ENCODE peak calls at places on chromosomes 3 and 15, in ten cellular contexts. K, I, O, G, B, U, D, Y, J and L are unnamed samples.

GRCh38 chr3:66304293-66304692 is 83.5 kb downstream of the SLC25A26 start:
- DNase-seq in K (no peak), I (no peak), O (no peak), G (no peak), B (no peak), U (no peak), D (no peak), Y (no peak), J (no peak), L (no peak)

GRCh38 chr3:88031543-88032148 is 27.2 kb downstream of the CGGBP1 start:
- DNase-seq in K (peak), I (no peak), O (peak), G (peak), B (no peak), U (no peak), D (peak), Y (peak), J (no peak), L (peak)

GRCh38 chr3:4880850-4881249 is 98.4 kb upstream of the BHLHE40 start:
- DNase-seq in K (no peak), I (no peak), O (no peak), G (no peak), B (no peak), U (no peak), D (no peak), Y (no peak), J (no peak), L (no peak)

GRCh38 chr15:69225355-69226027 is 65.1 kb downstream of the GLCE start:
- DNase-seq in K (no peak), I (no peak), O (peak), G (peak), B (no peak), U (no peak), D (peak), Y (no peak), J (no peak), L (peak)

GRCh38 chr3:172675371-172676193 is 35.3 kb downstream of the NCEH1 start:
- DNase-seq in K (no peak), I (no peak), O (peak), G (peak), B (no peak), U (no peak), D (peak), Y (peak), J (no peak), L (peak)

GRCh38 chr3:126294211-126294801 is 62.9 kb downstream of the KLF15 start:
- DNase-seq in K (no peak), I (no peak), O (no peak), G (no peak), B (no peak), U (no peak), D (no peak), Y (no peak), J (no peak), L (no peak)

GRCh38 chr15:83404143-83404542 is 43.0 kb upstream of the SH3GL3 start:
- DNase-seq in K (no peak), I (no peak), O (no peak), G (no peak), B (no peak), U (no peak), D (no peak), Y (no peak), J (no peak), L (no peak)

GRCh38 chr15:71707230-71708051 is 102.9 kb upstream of the NR2E3 start:
- DNase-seq in K (no peak), I (no peak), O (peak), G (peak), B (no peak), U (no peak), D (no peak), Y (no peak), J (no peak), L (peak)

GRCh38 chr3:6229778-6230410 is 631.0 kb upstream of the GRM7 start:
- DNase-seq in K (no peak), I (no peak), O (no peak), G (no peak), B (no peak), U (no peak), D (no peak), Y (no peak), J (no peak), L (no peak)

GRCh38 chr3:16427309-16427965 is 86.1 kb downstream of the RFTN1 start:
- DNase-seq in K (no peak), I (no peak), O (peak), G (peak), B (no peak), U (no peak), D (no peak), Y (no peak), J (no peak), L (peak)

GRCh38 chr15:40928975-40929729 is at the start of gene DLL4:
- DNase-seq in K (peak), I (peak), O (peak), G (no peak), B (no peak), U (peak), D (peak), Y (no peak), J (peak), L (peak)

GRCh38 chr3:143139786-143140185 is 20.2 kb downstream of the CHST2 start:
- DNase-seq in K (no peak), I (no peak), O (peak), G (no peak), B (no peak), U (no peak), D (no peak), Y (no peak), J (no peak), L (peak)

GRCh38 chr15:98800437-98801233 is 152.3 kb downstream of the IGF1R start:
- DNase-seq in K (no peak), I (no peak), O (peak), G (peak), B (no peak), U (no peak), D (peak), Y (peak), J (peak), L (peak)

GRCh38 chr3:171458857-171459129 is 1.4 kb downstream of the TNIK start:
- DNase-seq in K (no peak), I (no peak), O (peak), G (no peak), B (no peak), U (no peak), D (no peak), Y (no peak), J (peak), L (no peak)

GRCh38 chr3:47475570-47476329 is at the start of gene SCAP:
- DNase-seq in K (peak), I (peak), O (peak), G (peak), B (peak), U (peak), D (peak), Y (peak), J (peak), L (peak)

GRCh38 chr3:159814161-159814560 is 174.5 kb upstream of the IL12A start:
- DNase-seq in K (no peak), I (no peak), O (peak), G (peak), B (no peak), U (no peak), D (peak), Y (no peak), J (no peak), L (peak)

GRCh38 chr3:69926385-69926784 is 73.1 kb upstream of the SAMMSON start:
- DNase-seq in K (no peak), I (no peak), O (no peak), G (no peak), B (no peak), U (no peak), D (no peak), Y (no peak), J (no peak), L (no peak)

GRCh38 chr15:39642011-39642640 is 61.2 kb downstream of the THBS1 start:
- DNase-seq in K (no peak), I (no peak), O (peak), G (peak), B (no peak), U (no peak), D (no peak), Y (peak), J (no peak), L (peak)

GRCh38 chr15:69673236-69673881 is 220.7 kb downstream of the RPLP1 start:
- DNase-seq in K (no peak), I (no peak), O (no peak), G (no peak), B (no peak), U (no peak), D (no peak), Y (no peak), J (no peak), L (no peak)

GRCh38 chr3:172476339-172476738 is 28.1 kb upstream of the GHSR start:
- DNase-seq in K (no peak), I (no peak), O (no peak), G (no peak), B (no peak), U (no peak), D (no peak), Y (no peak), J (no peak), L (no peak)